ENCODE peak calls at places on chromosomes 5 and 9, in seven cellular contexts. Q is Ammon's horn, F is epithelial cell of proximal tubule, V is HEK293T, O is T-helper 2 cell, H is WTC11, J is GM19239. U is an unnamed sample.

GRCh38 chr9:75824816-75825568 is 65.5 kb upstream of the PCSK5 start:
- DNase-seq in Q (no peak), F (no peak), V (no peak), O (no peak), H (no peak), J (no peak), U (no peak)

GRCh38 chr5:148735301-148735700 is 81.0 kb upstream of the HTR4 start:
- DNase-seq in Q (no peak), F (no peak), V (no peak), O (no peak), H (no peak), J (no peak), U (no peak)

GRCh38 chr5:10797246-10797645 is 36.2 kb upstream of the DAP start:
- DNase-seq in Q (no peak), F (no peak), V (no peak), O (no peak), H (no peak), J (no peak), U (no peak)

GRCh38 chr9:124180557-124180956 is 77.2 kb upstream of the NEK6 start:
- DNase-seq in Q (peak; percentile 81), F (no peak), V (no peak), O (no peak), H (no peak), J (no peak), U (no peak)

GRCh38 chr9:100011062-100011681 is 87.6 kb downstream of the ERP44 start:
- DNase-seq in Q (no peak), F (no peak), V (peak; percentile 25), O (peak; percentile 21), H (no peak), J (peak; percentile 13), U (peak; percentile 61)

GRCh38 chr5:124755565-124755964 is 9.1 kb upstream of the ZNF608 start:
- DNase-seq in Q (peak; percentile 86), F (no peak), V (peak; percentile 75), O (no peak), H (no peak), J (no peak), U (peak; percentile 29)

GRCh38 chr5:59725393-59725768 is 168.1 kb downstream of the PDE4D start:
- DNase-seq in Q (no peak), F (no peak), V (no peak), O (no peak), H (no peak), J (no peak), U (no peak)

GRCh38 chr5:158978061-158978745 is 121.5 kb downstream of the EBF1 start:
- DNase-seq in Q (no peak), F (no peak), V (no peak), O (no peak), H (no peak), J (no peak), U (no peak)

GRCh38 chr5:145246961-145247744 is 588.0 kb downstream of the PRELID2 start:
- DNase-seq in Q (no peak), F (no peak), V (no peak), O (no peak), H (no peak), J (no peak), U (no peak)

GRCh38 chr5:107381189-107381856 is 289.4 kb downstream of the EFNA5 start:
- DNase-seq in Q (peak; percentile 43), F (no peak), V (no peak), O (no peak), H (no peak), J (no peak), U (no peak)

GRCh38 chr5:159106193-159106568 is 6.5 kb upstream of the EBF1 start:
- DNase-seq in Q (no peak), F (no peak), V (no peak), O (no peak), H (no peak), J (no peak), U (peak; percentile 50)

GRCh38 chr9:83185517-83186192 is 122.7 kb upstream of the RASEF start:
- DNase-seq in Q (no peak), F (no peak), V (no peak), O (no peak), H (no peak), J (no peak), U (no peak)

U was measured in OCI-LY7.